ENCODE peak calls at places on chromosomes 4 and X, in four cellular contexts. F is HepG2, P is K562, X is GM12878. G is an unnamed sample.

GRCh38 chrX:100743009-100743615 is 11.2 kb upstream of the SYTL4 start:
- DNase-seq in F (no peak), P (peak), X (no peak), G (no peak)

GRCh38 chr4:154569584-154569983 is 6.8 kb downstream of the FGB start:
- DNase-seq in F (no peak), P (no peak), X (no peak), G (no peak)

GRCh38 chr4:13963601-13964000 is 336.1 kb upstream of the BOD1L1 start:
- DNase-seq in F (no peak), P (no peak), X (no peak), G (no peak)

GRCh38 chr4:140150636-140150885 is 3.4 kb downstream of the MAML3 start:
- DNase-seq in F (no peak), P (no peak), X (no peak), G (no peak)

GRCh38 chrX:23202316-23202715 is 132.3 kb upstream of the PTCHD1 start:
- DNase-seq in F (no peak), P (no peak), X (no peak), G (no peak)

GRCh38 chrX:129777218-129777768 is 2.5 kb upstream of the SASH3 start:
- DNase-seq in F (peak), P (no peak), X (no peak), G (no peak)

GRCh38 chrX:36909584-36909983 is 98.6 kb upstream of the FAM47C start:
- DNase-seq in F (peak), P (no peak), X (no peak), G (no peak)

GRCh38 chr4:112523764-112524505 is 8.0 kb upstream of the NEUROG2 start:
- DNase-seq in F (peak), P (peak), X (no peak), G (peak)

GRCh38 chr4:54318904-54319303 is 89.8 kb downstream of the PDGFRA start:
- DNase-seq in F (peak), P (peak), X (no peak), G (peak)

GRCh38 chr4:159235779-159236368 is 133.0 kb downstream of the RAPGEF2 start:
- DNase-seq in F (peak), P (no peak), X (no peak), G (no peak)

GRCh38 chrX:1336331-1337143 is at the start of gene IL3RA:
- DNase-seq in F (no peak), P (no peak), X (peak), G (peak)

GRCh38 chr4:144494280-144494679 is 151.7 kb upstream of the HHIP start:
- DNase-seq in F (no peak), P (no peak), X (no peak), G (no peak)
- TF ChIP-seq ESRRA in F (no peak), P (no peak), X (no peak), G (no peak)

DNA sequence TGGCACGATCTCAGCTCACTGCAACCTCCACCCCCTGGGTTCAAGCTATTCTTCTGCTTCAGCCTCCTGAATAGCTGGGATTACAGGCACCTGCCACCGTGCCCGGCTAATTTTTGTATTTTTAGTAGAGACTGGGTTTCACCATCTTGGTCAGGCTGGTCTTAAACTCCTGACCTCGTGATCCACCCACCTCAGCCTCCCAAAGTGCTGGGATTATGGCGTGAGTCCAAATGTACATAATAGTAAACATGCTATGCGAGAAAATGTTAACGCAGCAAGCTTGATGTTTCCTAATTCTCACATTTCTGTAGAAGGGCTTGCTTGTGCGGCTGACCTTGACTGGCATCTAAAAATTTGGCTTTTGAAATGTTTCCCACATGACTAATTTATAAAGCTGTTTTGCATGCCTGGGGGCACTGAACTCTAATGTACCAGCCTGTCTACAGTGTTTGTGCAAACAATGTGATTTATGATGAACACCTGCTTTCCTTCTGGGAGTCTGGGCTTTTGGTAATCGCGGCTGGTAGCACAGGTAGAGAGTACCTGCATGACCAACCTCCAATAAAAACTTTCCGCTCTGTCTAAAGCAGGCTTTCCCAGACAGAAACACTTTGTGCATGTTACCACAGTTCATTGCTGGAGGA is 216.8 kb downstream of the IL15 start:
- DNase-seq in F (no peak), P (no peak), X (no peak), G (no peak)
- TF ChIP-seq USF2 in F (no peak), P (no peak), X (no peak), G (no peak)

GRCh38 chrX:13750204-13750603 is 15.7 kb downstream of the OFD1 start:
- DNase-seq in F (peak), P (peak), X (no peak), G (peak)
- TF ChIP-seq CEBPB in F (no peak), P (no peak), X (no peak), G (no peak)

GRCh38 chr4:72971572-72971971 is 97.9 kb downstream of the COX18 start:
- DNase-seq in F (no peak), P (no peak), X (no peak), G (peak)
- TF ChIP-seq ESRRA in F (no peak), P (no peak), X (no peak), G (no peak)

GRCh38 chrX:11647048-11647650 is 18.6 kb downstream of the ARHGAP6 start:
- DNase-seq in F (no peak), P (no peak), X (no peak), G (no peak)

DNA sequence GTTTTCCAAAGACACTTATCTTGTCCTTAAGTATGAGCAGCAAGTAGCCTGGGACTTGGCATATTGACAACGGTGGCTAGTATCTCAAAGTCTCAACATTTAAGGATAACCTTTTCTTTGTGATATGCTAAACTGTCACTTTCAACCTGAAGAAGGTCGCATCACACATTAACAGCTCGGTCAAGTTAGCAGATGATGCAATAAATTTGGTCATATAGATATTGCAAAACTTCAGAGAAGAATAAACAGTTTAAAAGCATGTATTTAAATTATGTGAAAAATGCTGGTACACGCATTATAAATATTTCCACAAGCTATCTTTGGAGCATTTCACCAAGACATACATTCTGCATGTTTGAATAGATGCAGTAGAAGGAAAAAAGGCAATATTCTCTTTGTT is 24.4 kb downstream of the ARHGAP6 start:
- DNase-seq in F (no peak), P (no peak), X (no peak), G (no peak)
- TF ChIP-seq USF2 in F (no peak), P (no peak), X (no peak), G (no peak)

GRCh38 chr4:138055890-138056289 is 186.3 kb downstream of the SLC7A11 start:
- DNase-seq in F (no peak), P (no peak), X (no peak), G (no peak)
- TF ChIP-seq CEBPB in F (no peak), P (no peak), X (no peak), G (no peak)

G was measured in A549.